ENCODE peak calls at places on chromosomes 3 and 15, in seven cellular contexts. U is right lobe of liver, W is ovary, T is GM23338, R is A549, Y is Karpas-422, D is heart left ventricle. M is an unnamed sample.

GRCh38 chr3:89375451-89375850 is 268.0 kb downstream of the EPHA3 start:
- DNase-seq in D (no peak), T (no peak), U (no peak), R (no peak), W (no peak), Y (no peak), M (no peak)

GRCh38 chr3:67290424-67290823 is 292.3 kb downstream of the KBTBD8 start:
- DNase-seq in U (no peak), Y (no peak), D (no peak), R (no peak), W (no peak), T (no peak), M (no peak)

GRCh38 chr3:60788185-60788584 is 463.1 kb downstream of the FHIT start:
- DNase-seq in R (no peak), Y (no peak), W (no peak), D (no peak), U (no peak), T (no peak), M (no peak)

GRCh38 chr3:72855001-72855400 is 6.8 kb upstream of the SHQ1 start:
- DNase-seq in T (no peak), R (no peak), W (no peak), U (no peak), Y (no peak), D (no peak), M (no peak)

GRCh38 chr3:157529751-157530150 is 26.5 kb upstream of the VEPH1 start:
- DNase-seq in D (no peak), Y (no peak), R (no peak), T (no peak), U (no peak), W (no peak), M (no peak)

GRCh38 chr3:70805044-70805732 is 492.8 kb upstream of the MDFIC2 start:
- DNase-seq in W (no peak), T (no peak), D (no peak), U (no peak), Y (no peak), R (no peak), M (peak; percentile 3)

GRCh38 chr15:78906310-78906608 is 33.6 kb downstream of the MORF4L1 start:
- DNase-seq in W (no peak), T (no peak), U (peak; percentile 73), D (no peak), Y (no peak), R (peak; percentile 42), M (no peak)

GRCh38 chr3:150242220-150242938 is 165.7 kb upstream of the TSC22D2 start:
- DNase-seq in R (no peak), Y (no peak), T (peak; percentile 68), W (no peak), U (no peak), D (no peak), M (no peak)

GRCh38 chr15:63107895-63108546 is 13.6 kb upstream of the LACTB start:
- DNase-seq in W (peak; percentile 54), U (peak; percentile 38), T (no peak), Y (no peak), R (peak; percentile 99), D (no peak), M (peak; percentile 97)

GRCh38 chr3:158152186-158152585 is 42.3 kb downstream of the RSRC1 start:
- DNase-seq in W (no peak), U (no peak), D (no peak), R (no peak), T (no peak), Y (no peak), M (no peak)

GRCh38 chr15:48861813-48862431 is 16.0 kb upstream of the EID1 start:
- DNase-seq in T (peak; percentile 82), W (no peak), Y (peak; percentile 89), U (no peak), R (peak; percentile 68), D (no peak), M (peak; percentile 58)

GRCh38 chr3:66037986-66038369 is 740 bp downstream of the MAGI1 start:
- DNase-seq in T (no peak), D (peak; percentile 38), Y (no peak), W (peak; percentile 50), U (peak; percentile 34), R (no peak), M (no peak)

GRCh38 chr3:186596568-186597287 is 16.1 kb upstream of the AHSG start:
- DNase-seq in T (peak; percentile 73), D (no peak), R (no peak), U (no peak), Y (no peak), W (no peak), M (no peak)

GRCh38 chr3:122356402-122356801 is 26.6 kb downstream of the MIX23 start:
- DNase-seq in W (peak; percentile 50), U (peak; percentile 32), R (peak; percentile 66), Y (peak; percentile 48), T (peak; percentile 75), D (no peak), M (no peak)

GRCh38 chr15:65054333-65055200 is 9.4 kb downstream of the SLC51B start:
- DNase-seq in W (peak; percentile 79), Y (peak; percentile 88), U (peak; percentile 80), D (peak; percentile 81), T (peak; percentile 85), R (peak; percentile 79), M (peak; percentile 78)

GRCh38 chr3:29757054-29757777 is 476.3 kb downstream of the RBMS3 start:
- DNase-seq in R (no peak), Y (no peak), D (no peak), U (peak; percentile 19), T (no peak), W (no peak), M (no peak)

GRCh38 chr15:101123222-101123910 is 128.5 kb downstream of the CHSY1 start:
- DNase-seq in D (no peak), Y (no peak), U (no peak), T (no peak), W (no peak), R (no peak), M (peak; percentile 73)

GRCh38 chr3:94024385-94024784 is 4.0 kb downstream of the STX19 start:
- DNase-seq in U (no peak), D (no peak), W (no peak), R (no peak), T (no peak), Y (no peak), M (no peak)

GRCh38 chr15:31283046-31283445 is 43.6 kb upstream of the KLF13 start:
- DNase-seq in W (no peak), R (no peak), T (no peak), D (no peak), Y (no peak), U (no peak), M (no peak)

GRCh38 chr15:47718474-47719440 is 1.5 kb downstream of the SEMA6D start:
- DNase-seq in R (no peak), Y (no peak), D (peak; percentile 50), W (peak; percentile 45), T (peak; percentile 40), U (no peak), M (peak; percentile 52)

GRCh38 chr15:73912030-73912596 is 14.1 kb upstream of the LOXL1 start:
- DNase-seq in W (no peak), Y (no peak), U (no peak), D (no peak), R (no peak), T (no peak), M (no peak)

GRCh38 chr15:33197636-33198035 is 3.1 kb upstream of the FMN1 start:
- DNase-seq in R (no peak), U (no peak), D (no peak), W (no peak), Y (no peak), T (no peak), M (no peak)

GRCh38 chr15:33195283-33195682 is 769 bp upstream of the FMN1 start:
- DNase-seq in T (no peak), R (no peak), D (no peak), W (no peak), U (no peak), Y (no peak), M (no peak)

GRCh38 chr15:33191641-33192040 is 2.9 kb downstream of the FMN1 start:
- DNase-seq in R (no peak), Y (no peak), W (no peak), T (no peak), D (no peak), U (no peak), M (no peak)

GRCh38 chr15:33194704-33195261 is at the start of gene FMN1:
- DNase-seq in R (peak; percentile 95), U (peak; percentile 91), Y (no peak), W (peak; percentile 71), T (peak; percentile 98), D (peak; percentile 95), M (peak; percentile 92)

GRCh38 chr15:33194237-33194636 is 277 bp downstream of the FMN1 start:
- DNase-seq in Y (no peak), W (no peak), T (peak; percentile 35), D (no peak), R (no peak), U (no peak), M (no peak)
- H3K4me3 ChIP-seq in Y (no peak overlapping the region), W (peak overlapping the region; percentile 48), T (peak overlapping the region; percentile 69), D (peak overlapping the region; percentile 38), R (peak overlapping the region; percentile 44), U (peak overlapping the region; percentile 18), M (peak overlapping the region; percentile 36)

GRCh38 chr3:120196333-120196732 is 88.7 kb downstream of the GPR156 start:
- DNase-seq in T (no peak), R (no peak), W (no peak), U (no peak), Y (no peak), D (no peak), M (no peak)

GRCh38 chr3:120192579-120192978 is 92.4 kb downstream of the GPR156 start:
- DNase-seq in W (no peak), R (no peak), D (no peak), U (no peak), T (no peak), Y (no peak), M (no peak)

GRCh38 chr3:120193554-120193953 is 91.5 kb downstream of the GPR156 start:
- DNase-seq in U (no peak), D (no peak), T (no peak), R (no peak), Y (no peak), W (no peak), M (no peak)

GRCh38 chr3:120196812-120197211 is 88.2 kb downstream of the GPR156 start:
- DNase-seq in R (no peak), U (no peak), Y (no peak), T (no peak), D (no peak), W (no peak), M (no peak)

DNA sequence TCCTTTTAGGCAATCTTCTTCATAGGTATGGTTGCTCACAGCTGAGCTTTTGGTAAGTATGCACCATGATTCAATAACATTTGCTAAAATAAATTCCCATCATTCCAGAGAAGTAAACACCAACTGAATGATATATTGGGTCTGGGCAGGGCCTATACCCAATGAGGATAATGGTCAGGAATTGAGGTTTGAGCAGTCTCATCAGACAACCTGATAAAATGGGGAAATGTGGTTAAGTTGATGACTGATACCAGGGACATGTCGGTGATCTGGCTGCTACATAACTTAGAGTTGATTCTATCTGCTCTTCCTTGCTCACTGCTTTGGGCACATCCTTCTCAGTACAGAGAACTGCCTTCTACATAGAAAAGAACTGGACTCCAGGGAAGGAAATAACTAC is 92.9 kb downstream of the GPR156 start:
- DNase-seq in U (no peak), D (no peak), Y (no peak), R (no peak), T (no peak), W (no peak), M (no peak)
- H3K27ac ChIP-seq in U (no peak overlapping the region), D (no peak overlapping the region), Y (no peak overlapping the region), R (no peak overlapping the region), T (no peak overlapping the region), W (no peak overlapping the region), M (no peak overlapping the region)

GRCh38 chr3:128369106-128369708 is 97.5 kb downstream of the DNAJB8 start:
- DNase-seq in W (no peak), T (no peak), R (no peak), Y (no peak), D (peak; percentile 72), U (no peak), M (no peak)
- H3K4me3 ChIP-seq in W (no peak overlapping the region), T (no peak overlapping the region), R (no peak overlapping the region), Y (no peak overlapping the region), D (no peak overlapping the region), U (no peak overlapping the region), M (no peak overlapping the region)

GRCh38 chr3:43758826-43759225 is 68.1 kb downstream of the ABHD5 start:
- DNase-seq in R (no peak), Y (no peak), T (peak; percentile 7), W (no peak), D (no peak), U (no peak), M (no peak)
- H3K27ac ChIP-seq in R (peak overlapping the region; percentile 33), Y (no peak overlapping the region), T (peak overlapping the region; percentile 55), W (no peak overlapping the region), D (peak overlapping the region; percentile 57), U (no peak overlapping the region), M (peak overlapping the region; percentile 22)

M was measured in SJSA1.